ENCODE peak calls at places on chromosome 16, in seven cellular contexts. One of them, this sample, is unnamed. For H3K4me1, the result is how much of the 10 kb centered on the place peaks cover.

GRCh38 chr16:81105946-81106345 is 9.8 kb upstream of the GCSH start:
- DNase-seq in IMR-90: no peak
- DNase-seq in H1: no peak
- DNase-seq in mesendoderm: no peak
- DNase-seq in neuronal stem cell: no peak
- DNase-seq in trophoblast cell: no peak
- DNase-seq in mesenchymal stem cell: no peak
- DNase-seq in this sample: no peak

GRCh38 chr16:24971718-24972117 is 43.5 kb downstream of the ARHGAP17 start:
- DNase-seq in neuronal stem cell: no peak
- DNase-seq in trophoblast cell: no peak
- DNase-seq in mesenchymal stem cell: no peak
- DNase-seq in H1: no peak
- DNase-seq in IMR-90: no peak
- DNase-seq in mesendoderm: no peak
- DNase-seq in this sample: no peak

GRCh38 chr16:16188827-16189226 is 34.5 kb downstream of the ABCC6 start:
- DNase-seq in trophoblast cell: no peak
- DNase-seq in IMR-90: no peak
- DNase-seq in neuronal stem cell: no peak
- DNase-seq in mesenchymal stem cell: no peak
- DNase-seq in H1: no peak
- DNase-seq in mesendoderm: no peak
- DNase-seq in this sample: no peak

GRCh38 chr16:73527191-73527590 is 479.3 kb upstream of the ZFHX3 start:
- DNase-seq in mesendoderm: no peak
- DNase-seq in mesenchymal stem cell: no peak
- DNase-seq in H1: no peak
- DNase-seq in neuronal stem cell: no peak
- DNase-seq in trophoblast cell: no peak
- DNase-seq in IMR-90: peak
- DNase-seq in this sample: no peak

GRCh38 chr16:22255335-22255734 is 41.9 kb upstream of the POLR3E start:
- DNase-seq in IMR-90: no peak
- DNase-seq in H1: no peak
- DNase-seq in mesendoderm: no peak
- DNase-seq in mesenchymal stem cell: no peak
- DNase-seq in trophoblast cell: no peak
- DNase-seq in neuronal stem cell: no peak
- DNase-seq in this sample: no peak

GRCh38 chr16:28317040-28317880 is 24.9 kb downstream of the SBK1 start:
- DNase-seq in neuronal stem cell: peak
- DNase-seq in mesenchymal stem cell: peak
- DNase-seq in IMR-90: peak
- DNase-seq in trophoblast cell: peak
- DNase-seq in mesendoderm: peak
- DNase-seq in H1: no peak
- DNase-seq in this sample: peak

GRCh38 chr16:86462334-86463084 is 47.8 kb upstream of the FOXF1 start:
- DNase-seq in IMR-90: peak
- DNase-seq in mesendoderm: no peak
- DNase-seq in neuronal stem cell: no peak
- DNase-seq in H1: no peak
- DNase-seq in trophoblast cell: no peak
- DNase-seq in mesenchymal stem cell: peak
- DNase-seq in this sample: no peak

GRCh38 chr16:89006036-89006752 is 29.2 kb upstream of the CBFA2T3 start:
- DNase-seq in IMR-90: no peak
- DNase-seq in H1: no peak
- DNase-seq in trophoblast cell: no peak
- DNase-seq in neuronal stem cell: no peak
- DNase-seq in mesendoderm: no peak
- DNase-seq in mesenchymal stem cell: no peak
- DNase-seq in this sample: no peak

GRCh38 chr16:81166417-81167300 is 70.5 kb upstream of the GCSH start:
- DNase-seq in neuronal stem cell: no peak
- DNase-seq in trophoblast cell: no peak
- DNase-seq in mesendoderm: no peak
- DNase-seq in mesenchymal stem cell: no peak
- DNase-seq in H1: no peak
- DNase-seq in IMR-90: no peak
- DNase-seq in this sample: no peak

GRCh38 chr16:3498988-3499387 is 1.8 kb upstream of the CLUAP1 start:
- DNase-seq in IMR-90: no peak
- DNase-seq in mesenchymal stem cell: no peak
- DNase-seq in H1: no peak
- DNase-seq in neuronal stem cell: no peak
- DNase-seq in trophoblast cell: no peak
- DNase-seq in mesendoderm: no peak
- DNase-seq in this sample: no peak

GRCh38 chr16:50634947-50635346 is 46.2 kb downstream of the SNX20 start:
- DNase-seq in mesenchymal stem cell: no peak
- DNase-seq in IMR-90: no peak
- DNase-seq in H1: no peak
- DNase-seq in neuronal stem cell: no peak
- DNase-seq in mesendoderm: no peak
- DNase-seq in trophoblast cell: no peak
- DNase-seq in this sample: no peak

GRCh38 chr16:74888888-74889287 is 96.0 kb downstream of the WDR59 start:
- DNase-seq in IMR-90: no peak
- DNase-seq in neuronal stem cell: no peak
- DNase-seq in trophoblast cell: no peak
- DNase-seq in mesenchymal stem cell: no peak
- DNase-seq in H1: no peak
- DNase-seq in mesendoderm: no peak
- DNase-seq in this sample: no peak

GRCh38 chr16:67428146-67428731 is 2.7 kb upstream of the HSD11B2 start:
- DNase-seq in IMR-90: peak
- DNase-seq in mesenchymal stem cell: peak
- DNase-seq in mesendoderm: peak
- DNase-seq in neuronal stem cell: peak
- DNase-seq in trophoblast cell: peak
- DNase-seq in H1: peak
- DNase-seq in this sample: peak

GRCh38 chr16:78142784-78143183 is 43.3 kb downstream of the WWOX start:
- DNase-seq in mesenchymal stem cell: no peak
- DNase-seq in neuronal stem cell: no peak
- DNase-seq in H1: no peak
- DNase-seq in IMR-90: no peak
- DNase-seq in mesendoderm: no peak
- DNase-seq in trophoblast cell: no peak
- DNase-seq in this sample: no peak

GRCh38 chr16:57264950-57265371 is 19.5 kb downstream of the PLLP start:
- DNase-seq in mesendoderm: no peak
- DNase-seq in mesenchymal stem cell: no peak
- DNase-seq in H1: no peak
- DNase-seq in trophoblast cell: no peak
- DNase-seq in IMR-90: no peak
- DNase-seq in neuronal stem cell: no peak
- DNase-seq in this sample: no peak
- H3K4me1 ChIP-seq in mesendoderm: under half
- H3K4me1 ChIP-seq in mesenchymal stem cell: under half
- H3K4me1 ChIP-seq in H1: under half
- H3K4me1 ChIP-seq in trophoblast cell: under half
- H3K4me1 ChIP-seq in IMR-90: under half
- H3K4me1 ChIP-seq in neuronal stem cell: under half
- H3K4me1 ChIP-seq in this sample: under half

GRCh38 chr16:84465154-84465553 is 39.3 kb downstream of the MEAK7 start:
- DNase-seq in mesendoderm: peak
- DNase-seq in trophoblast cell: no peak
- DNase-seq in IMR-90: no peak
- DNase-seq in mesenchymal stem cell: no peak
- DNase-seq in neuronal stem cell: no peak
- DNase-seq in H1: no peak
- DNase-seq in this sample: peak

GRCh38 chr16:84464116-84464515 is 40.3 kb downstream of the MEAK7 start:
- DNase-seq in trophoblast cell: no peak
- DNase-seq in IMR-90: no peak
- DNase-seq in mesendoderm: no peak
- DNase-seq in H1: no peak
- DNase-seq in neuronal stem cell: no peak
- DNase-seq in mesenchymal stem cell: no peak
- DNase-seq in this sample: no peak

GRCh38 chr16:84467256-84467655 is 37.2 kb downstream of the MEAK7 start:
- DNase-seq in mesendoderm: no peak
- DNase-seq in IMR-90: no peak
- DNase-seq in H1: no peak
- DNase-seq in neuronal stem cell: no peak
- DNase-seq in mesenchymal stem cell: no peak
- DNase-seq in trophoblast cell: no peak
- DNase-seq in this sample: no peak

GRCh38 chr16:84467709-84468108 is 36.8 kb downstream of the MEAK7 start:
- DNase-seq in trophoblast cell: no peak
- DNase-seq in H1: no peak
- DNase-seq in IMR-90: no peak
- DNase-seq in mesenchymal stem cell: no peak
- DNase-seq in mesendoderm: no peak
- DNase-seq in neuronal stem cell: no peak
- DNase-seq in this sample: no peak

DNA sequence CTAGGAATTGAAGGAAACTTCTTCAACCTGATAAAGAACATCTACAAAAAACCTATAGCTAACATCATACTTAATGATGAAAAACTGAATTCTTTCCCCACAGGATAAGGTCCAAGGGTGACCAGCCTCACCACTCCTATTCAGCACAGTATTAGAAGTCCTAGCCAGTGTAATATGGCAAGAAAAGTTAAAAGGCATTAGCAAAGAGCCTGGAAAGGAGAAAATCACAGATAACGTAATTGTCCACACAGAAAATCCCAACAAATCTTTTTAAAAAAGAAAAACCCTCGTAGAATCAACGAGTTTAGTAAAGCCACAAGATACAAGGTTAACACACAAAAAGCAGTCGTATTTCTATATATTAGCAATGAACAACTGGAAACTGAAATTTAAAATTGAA is 37.8 kb downstream of the MEAK7 start:
- DNase-seq in mesenchymal stem cell: no peak
- DNase-seq in mesendoderm: no peak
- DNase-seq in H1: no peak
- DNase-seq in IMR-90: no peak
- DNase-seq in trophoblast cell: no peak
- DNase-seq in neuronal stem cell: no peak
- DNase-seq in this sample: no peak
- H3K18ac ChIP-seq in mesenchymal stem cell: no peak
- H3K18ac ChIP-seq in mesendoderm: no peak
- H3K18ac ChIP-seq in H1: no peak
- H3K18ac ChIP-seq in IMR-90: no peak
- H3K18ac ChIP-seq in trophoblast cell: no peak
- H3K18ac ChIP-seq in neuronal stem cell: no peak
- H3K18ac ChIP-seq in this sample: no peak

DNA sequence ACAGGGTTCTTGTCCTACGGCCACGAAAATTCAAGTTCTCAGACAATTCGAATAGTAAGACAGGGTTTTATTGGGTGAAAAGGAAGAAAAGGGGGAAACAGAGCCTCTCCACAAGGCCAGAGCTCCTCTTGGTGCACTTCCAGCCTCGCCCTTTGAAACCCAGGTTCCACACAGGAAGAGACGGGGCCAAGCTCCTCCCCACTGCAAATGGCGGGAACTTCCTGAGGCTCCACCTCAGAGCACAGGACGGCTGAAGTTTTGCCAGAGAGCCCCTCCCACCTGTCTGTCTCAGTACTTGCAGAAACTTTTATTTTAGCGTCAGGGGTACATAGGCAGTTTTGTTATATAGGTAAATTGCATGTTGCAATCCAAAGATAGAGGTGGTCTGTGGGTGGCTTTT is 165.7 kb upstream of the CDH8 start:
- DNase-seq in trophoblast cell: no peak
- DNase-seq in neuronal stem cell: no peak
- DNase-seq in mesenchymal stem cell: no peak
- DNase-seq in H1: no peak
- DNase-seq in mesendoderm: peak
- DNase-seq in IMR-90: no peak
- DNase-seq in this sample: peak
- H2BK5ac ChIP-seq in trophoblast cell: no peak
- H2BK5ac ChIP-seq in neuronal stem cell: no peak
- H2BK5ac ChIP-seq in mesenchymal stem cell: no peak
- H2BK5ac ChIP-seq in H1: no peak
- H2BK5ac ChIP-seq in mesendoderm: no peak
- H2BK5ac ChIP-seq in IMR-90: no peak
- H2BK5ac ChIP-seq in this sample: no peak

GRCh38 chr16:57817680-57818079 is 15.4 kb upstream of the KIFC3 start:
- DNase-seq in H1: no peak
- DNase-seq in neuronal stem cell: no peak
- DNase-seq in mesenchymal stem cell: no peak
- DNase-seq in trophoblast cell: no peak
- DNase-seq in IMR-90: no peak
- DNase-seq in mesendoderm: no peak
- DNase-seq in this sample: no peak
- H3K4me1 ChIP-seq in H1: under half
- H3K4me1 ChIP-seq in neuronal stem cell: under half
- H3K4me1 ChIP-seq in mesenchymal stem cell: under half
- H3K4me1 ChIP-seq in trophoblast cell: under half
- H3K4me1 ChIP-seq in IMR-90: under half
- H3K4me1 ChIP-seq in mesendoderm: under half
- H3K4me1 ChIP-seq in this sample: under half

GRCh38 chr16:51820176-51820575 is 669.1 kb upstream of the SALL1 start:
- DNase-seq in IMR-90: no peak
- DNase-seq in neuronal stem cell: no peak
- DNase-seq in mesendoderm: no peak
- DNase-seq in H1: no peak
- DNase-seq in trophoblast cell: no peak
- DNase-seq in mesenchymal stem cell: no peak
- DNase-seq in this sample: no peak
- H3K18ac ChIP-seq in IMR-90: peak
- H3K18ac ChIP-seq in neuronal stem cell: no peak
- H3K18ac ChIP-seq in mesendoderm: no peak
- H3K18ac ChIP-seq in H1: no peak
- H3K18ac ChIP-seq in trophoblast cell: no peak
- H3K18ac ChIP-seq in mesenchymal stem cell: no peak
- H3K18ac ChIP-seq in this sample: no peak

GRCh38 chr16:84040823-84041391 is 1.7 kb downstream of the SLC38A8 start:
- DNase-seq in H1: no peak
- DNase-seq in IMR-90: peak
- DNase-seq in neuronal stem cell: no peak
- DNase-seq in mesenchymal stem cell: no peak
- DNase-seq in trophoblast cell: no peak
- DNase-seq in mesendoderm: no peak
- DNase-seq in this sample: no peak

GRCh38 chr16:84041421-84041820 is 1.2 kb downstream of the SLC38A8 start:
- DNase-seq in mesenchymal stem cell: no peak
- DNase-seq in neuronal stem cell: no peak
- DNase-seq in trophoblast cell: no peak
- DNase-seq in H1: no peak
- DNase-seq in IMR-90: no peak
- DNase-seq in mesendoderm: no peak
- DNase-seq in this sample: no peak

GRCh38 chr16:84040206-84040822 is 2.3 kb downstream of the SLC38A8 start:
- DNase-seq in mesendoderm: no peak
- DNase-seq in mesenchymal stem cell: no peak
- DNase-seq in IMR-90: no peak
- DNase-seq in H1: no peak
- DNase-seq in trophoblast cell: no peak
- DNase-seq in neuronal stem cell: no peak
- DNase-seq in this sample: no peak

GRCh38 chr16:84038491-84038890 is 4.1 kb downstream of the SLC38A8 start:
- DNase-seq in neuronal stem cell: no peak
- DNase-seq in IMR-90: no peak
- DNase-seq in H1: no peak
- DNase-seq in mesendoderm: no peak
- DNase-seq in trophoblast cell: no peak
- DNase-seq in mesenchymal stem cell: no peak
- DNase-seq in this sample: no peak

GRCh38 chr16:84039696-84040095 is 2.9 kb downstream of the SLC38A8 start:
- DNase-seq in trophoblast cell: no peak
- DNase-seq in IMR-90: no peak
- DNase-seq in neuronal stem cell: no peak
- DNase-seq in H1: no peak
- DNase-seq in mesenchymal stem cell: no peak
- DNase-seq in mesendoderm: no peak
- DNase-seq in this sample: no peak
- H2BK5ac ChIP-seq in trophoblast cell: no peak
- H2BK5ac ChIP-seq in IMR-90: no peak
- H2BK5ac ChIP-seq in neuronal stem cell: peak
- H2BK5ac ChIP-seq in H1: no peak
- H2BK5ac ChIP-seq in mesenchymal stem cell: no peak
- H2BK5ac ChIP-seq in mesendoderm: no peak
- H2BK5ac ChIP-seq in this sample: no peak